ENCODE peak calls at places on chromosomes 13 and 19, in nine cellular contexts. Q is H7; N is AG08395; I is kidney tubule cell; J is stimulated activated naive CD4-positive, alpha-beta T cell treated with Interleukin-2 at 50 U/mL for 16 hours; D is cardiac muscle cell; M is natural killer cell treated with Interleukin-12 subunit alpha and Interleukin-12 subunit beta and Interleukin-15 and Interleukin-18, amount 100 ng/mL, for 72 hours; T is KBM-7; V is stimulated activated CD8-positive, alpha-beta memory T cell treated with anti-CD3 and anti-CD28 coated beads, Interleukin-12 subunit alpha, Interleukin-12 subunit beta, amount 100 ng/mL, for 1 hour. H is an unnamed sample.

GRCh38 chr19:46714523-46715106 is 2.3 kb downstream of the PRKD2 start:
- DNase-seq in Q (no peak), N (peak; percentile 10), I (no peak), J (peak; percentile 71), D (no peak), M (peak; percentile 71), T (no peak), V (peak; percentile 55), H (no peak)

GRCh38 chr13:101785858-101786257 is 333.4 kb downstream of the ITGBL1 start:
- DNase-seq in Q (peak; percentile 13), N (peak; percentile 15), I (peak; percentile 50), J (no peak), D (no peak), M (no peak), T (peak; percentile 2), V (no peak), H (peak; percentile 4)

GRCh38 chr19:15072930-15073647 is 8.9 kb upstream of the OR1I1 start:
- DNase-seq in Q (peak; percentile 23), N (no peak), I (peak; percentile 52), J (no peak), D (no peak), M (no peak), T (peak; percentile 4), V (no peak), H (no peak)

GRCh38 chr13:33524086-33524485 is 238.5 kb upstream of the STARD13 start:
- DNase-seq in Q (no peak), N (peak; percentile 54), I (peak; percentile 26), J (no peak), D (peak; percentile 89), M (no peak), T (no peak), V (no peak), H (no peak)

GRCh38 chr13:98195054-98195791 is 18.2 kb upstream of the RNF113B start:
- DNase-seq in Q (no peak), N (no peak), I (no peak), J (no peak), D (no peak), M (no peak), T (no peak), V (no peak), H (no peak)

GRCh38 chr19:35501684-35502083 is 11.4 kb upstream of the KRTDAP start:
- DNase-seq in Q (no peak), N (no peak), I (no peak), J (no peak), D (peak; percentile 53), M (no peak), T (no peak), V (no peak), H (no peak)

GRCh38 chr19:15622991-15623390 is 8.0 kb downstream of the CYP4F8 start:
- DNase-seq in Q (no peak), N (no peak), I (no peak), J (no peak), D (no peak), M (no peak), T (no peak), V (no peak), H (no peak)

GRCh38 chr19:15562861-15563260 is 52.2 kb upstream of the CYP4F8 start:
- DNase-seq in Q (no peak), N (peak; percentile 17), I (peak; percentile 29), J (no peak), D (peak; percentile 16), M (no peak), T (peak; percentile 14), V (no peak), H (no peak)

GRCh38 chr13:44746690-44747089 is 170.6 kb upstream of the TSC22D1 start:
- DNase-seq in Q (no peak), N (no peak), I (peak; percentile 11), J (no peak), D (no peak), M (no peak), T (no peak), V (no peak), H (no peak)

GRCh38 chr19:11784356-11784755 is 14.0 kb upstream of the ZNF491 start:
- DNase-seq in Q (no peak), N (no peak), I (no peak), J (no peak), D (no peak), M (no peak), T (no peak), V (no peak), H (no peak)

GRCh38 chr13:109332501-109333499 is 453.6 kb downstream of the IRS2 start:
- DNase-seq in Q (no peak), N (no peak), I (no peak), J (no peak), D (no peak), M (no peak), T (no peak), V (no peak), H (no peak)

GRCh38 chr13:95023405-95023804 is 277.8 kb downstream of the ABCC4 start:
- DNase-seq in Q (no peak), N (no peak), I (no peak), J (no peak), D (no peak), M (no peak), T (no peak), V (no peak), H (no peak)

GRCh38 chr19:3556978-3557460 is 367 bp downstream of the MFSD12 start:
- DNase-seq in Q (peak; percentile 91), N (peak; percentile 65), I (peak; percentile 74), J (peak; percentile 74), D (peak; percentile 23), M (no peak), T (no peak), V (peak; percentile 48), H (no peak)

GRCh38 chr13:41523396-41523795 is 66.0 kb downstream of the RGCC start:
- DNase-seq in Q (no peak), N (no peak), I (no peak), J (no peak), D (no peak), M (no peak), T (no peak), V (no peak), H (no peak)

GRCh38 chr19:29940971-29941585 is 961 bp upstream of the URI1 start:
- DNase-seq in Q (no peak), N (no peak), I (no peak), J (no peak), D (no peak), M (no peak), T (no peak), V (no peak), H (no peak)

GRCh38 chr19:57587529-57587928 is 3.6 kb downstream of the ZIK1 start:
- DNase-seq in Q (no peak), N (peak; percentile 78), I (peak; percentile 86), J (no peak), D (peak; percentile 20), M (no peak), T (no peak), V (no peak), H (no peak)

GRCh38 chr13:110875243-110875642 is 39.6 kb downstream of the ANKRD10 start:
- DNase-seq in Q (no peak), N (no peak), I (no peak), J (no peak), D (no peak), M (no peak), T (no peak), V (no peak), H (no peak)

GRCh38 chr19:32837531-32837930 is 32.0 kb downstream of the SLC7A9 start:
- DNase-seq in Q (no peak), N (no peak), I (no peak), J (peak; percentile 4), D (no peak), M (no peak), T (no peak), V (no peak), H (no peak)

GRCh38 chr19:19782783-19783182 is 38.8 kb downstream of the ZNF506 start:
- DNase-seq in Q (no peak), N (no peak), I (no peak), J (peak; percentile 52), D (no peak), M (no peak), T (no peak), V (no peak), H (no peak)

GRCh38 chr19:47035127-47035494 is 13.3 kb downstream of the TMEM160 start:
- DNase-seq in Q (peak; percentile 83), N (no peak), I (peak; percentile 52), J (no peak), D (no peak), M (no peak), T (peak; percentile 86), V (no peak), H (peak; percentile 40)

GRCh38 chr19:49631610-49632192 is 8.2 kb downstream of the RRAS start:
- DNase-seq in Q (no peak), N (no peak), I (no peak), J (no peak), D (no peak), M (no peak), T (no peak), V (no peak), H (no peak)

GRCh38 chr13:81927347-81927746 is 1586.4 kb upstream of the SPRY2 start:
- DNase-seq in Q (no peak), N (no peak), I (peak; percentile 2), J (no peak), D (no peak), M (no peak), T (no peak), V (no peak), H (peak; percentile 28)

GRCh38 chr19:29714371-29714952 is 599 bp downstream of the C19orf12 start:
- DNase-seq in Q (peak; percentile 46), N (no peak), I (no peak), J (peak; percentile 59), D (no peak), M (no peak), T (no peak), V (no peak), H (no peak)

GRCh38 chr19:3509566-3509989 is 3.5 kb downstream of the FZR1 start:
- DNase-seq in Q (no peak), N (peak; percentile 57), I (peak; percentile 88), J (peak; percentile 28), D (no peak), M (no peak), T (no peak), V (no peak), H (no peak)

GRCh38 chr19:41792513-41793413 is 3.6 kb upstream of the CEACAM3 start:
- DNase-seq in Q (peak; percentile 73), N (peak; percentile 59), I (peak; percentile 63), J (peak; percentile 21), D (peak; percentile 61), M (no peak), T (peak; percentile 64), V (peak; percentile 16), H (peak; percentile 72)

GRCh38 chr13:113046883-113047244 is 58.7 kb upstream of the F7 start:
- DNase-seq in Q (no peak), N (no peak), I (no peak), J (no peak), D (no peak), M (no peak), T (no peak), V (no peak), H (no peak)

GRCh38 chr13:112767506-112768471 is 78.0 kb downstream of the ATP11A start:
- DNase-seq in Q (no peak), N (no peak), I (no peak), J (no peak), D (no peak), M (no peak), T (no peak), V (no peak), H (no peak)

GRCh38 chr13:90954605-90955004 is 392.9 kb upstream of the MIR17HG start:
- DNase-seq in Q (no peak), N (no peak), I (no peak), J (no peak), D (no peak), M (no peak), T (no peak), V (no peak), H (no peak)

GRCh38 chr19:40689339-40690049 is 957 bp downstream of the NUMBL start:
- DNase-seq in Q (peak; percentile 80), N (no peak), I (peak; percentile 7), J (no peak), D (no peak), M (no peak), T (peak; percentile 41), V (no peak), H (no peak)

GRCh38 chr13:34420975-34421719 is 520.9 kb upstream of the NBEA start:
- DNase-seq in Q (no peak), N (no peak), I (no peak), J (no peak), D (no peak), M (no peak), T (no peak), V (no peak), H (no peak)

H was measured in HEK293T.